ENCODE peak calls at places on chromosome 19, in eight cellular contexts. K is ovary, L is IMR-90, N is erythroblast, C is H54, M is lower leg skin, G is stomach, B is tibial nerve. V is an unnamed sample.

GRCh38 chr19:9917322-9917721 is 19.0 kb downstream of the OLFM2 start:
- DNase-seq in K (no peak), L (peak; percentile 60), N (peak; percentile 32), C (peak; percentile 93), M (no peak), G (peak; percentile 26), B (no peak), V (no peak)

GRCh38 chr19:47280183-47280797 is 5.6 kb downstream of the INAFM1 start:
- DNase-seq in K (no peak), L (no peak), N (peak; percentile 56), C (no peak), M (no peak), G (peak; percentile 45), B (no peak), V (no peak)

GRCh38 chr19:42480335-42481095 is 37.8 kb upstream of the CXCL17 start:
- DNase-seq in K (no peak), L (peak; percentile 47), N (no peak), C (peak; percentile 47), M (no peak), G (peak; percentile 44), B (no peak), V (no peak)

GRCh38 chr19:3042545-3043267 is 13.6 kb upstream of the TLE2 start:
- DNase-seq in K (no peak), L (no peak), N (no peak), C (no peak), M (no peak), G (no peak), B (no peak), V (no peak)

GRCh38 chr19:7953060-7953459 is 9.6 kb upstream of the TIMM44 start:
- DNase-seq in K (no peak), L (peak; percentile 21), N (no peak), C (no peak), M (no peak), G (no peak), B (no peak), V (no peak)

GRCh38 chr19:13556552-13556951 is 50.3 kb upstream of the CACNA1A start:
- DNase-seq in K (no peak), L (no peak), N (no peak), C (no peak), M (no peak), G (no peak), B (no peak), V (no peak)

GRCh38 chr19:33419763-33420080 is 46.2 kb downstream of the CEBPG start:
- DNase-seq in K (no peak), L (no peak), N (no peak), C (no peak), M (no peak), G (no peak), B (no peak), V (no peak)

GRCh38 chr19:6743714-6744380 is 4.4 kb downstream of the TRIP10 start:
- DNase-seq in K (no peak), L (peak; percentile 37), N (no peak), C (no peak), M (no peak), G (no peak), B (no peak), V (no peak)

GRCh38 chr19:58033741-58034475 is at the start of gene ZSCAN1:
- DNase-seq in K (peak; percentile 84), L (peak; percentile 41), N (peak; percentile 39), C (no peak), M (peak; percentile 46), G (peak; percentile 40), B (peak; percentile 19), V (no peak)

GRCh38 chr19:49301165-49301865 is 23.7 kb downstream of the SLC6A16 start:
- DNase-seq in K (peak; percentile 55), L (peak; percentile 43), N (peak; percentile 72), C (peak; percentile 70), M (peak; percentile 68), G (peak; percentile 79), B (peak; percentile 40), V (peak; percentile 73)

GRCh38 chr19:49502866-49503581 is 6.8 kb downstream of the RPS11 start:
- DNase-seq in K (peak; percentile 72), L (peak; percentile 81), N (no peak), C (no peak), M (peak; percentile 39), G (peak; percentile 51), B (peak; percentile 32), V (no peak)

GRCh38 chr19:33195711-33196347 is 1.7 kb downstream of the LRP3 start:
- DNase-seq in K (no peak), L (no peak), N (no peak), C (no peak), M (no peak), G (no peak), B (no peak), V (peak; percentile 5)

GRCh38 chr19:42124386-42124901 is 7.8 kb downstream of the POU2F2 start:
- DNase-seq in K (no peak), L (no peak), N (no peak), C (no peak), M (no peak), G (no peak), B (no peak), V (no peak)

DNA sequence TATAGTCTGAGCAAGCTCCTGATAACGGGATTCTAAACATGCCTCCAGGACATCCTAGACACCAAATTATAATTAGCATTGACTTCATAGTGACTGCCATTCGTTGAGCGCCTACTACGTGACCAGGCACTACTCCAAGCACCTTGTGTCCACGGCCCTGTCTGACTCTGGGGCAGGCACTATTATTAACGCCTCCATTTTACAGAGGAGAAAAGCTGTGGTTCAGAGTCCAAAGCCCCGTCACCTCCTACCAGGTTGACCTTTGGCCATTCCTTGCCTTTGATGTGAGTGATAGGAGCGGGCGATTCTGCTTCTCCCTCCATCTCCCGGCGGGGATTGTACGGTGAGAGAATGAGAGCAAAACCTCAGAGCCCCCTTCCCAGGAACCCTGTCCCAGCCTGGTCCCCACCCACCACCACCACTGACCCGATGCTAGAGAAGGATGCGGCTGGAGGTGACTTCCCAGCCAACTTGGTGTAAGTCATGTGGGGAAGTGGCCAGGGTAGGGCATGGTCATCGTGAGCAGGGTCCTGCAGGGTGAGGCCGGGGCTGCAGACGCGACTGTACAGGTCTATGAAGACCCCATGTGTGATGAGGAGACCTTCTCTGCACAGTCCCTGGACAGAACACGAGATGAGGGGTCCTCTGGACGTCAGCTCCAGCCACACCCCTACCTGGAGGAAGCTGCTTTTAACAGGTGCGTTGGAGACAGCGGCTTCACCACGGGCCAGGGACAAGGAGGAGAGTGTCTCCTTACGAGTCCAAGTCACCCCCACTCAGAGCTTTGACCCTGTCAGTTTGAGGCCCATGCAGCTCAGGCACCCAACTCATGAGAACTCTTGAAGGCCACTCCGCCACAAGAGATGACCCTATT is at the start of gene IGSF23:
- DNase-seq in K (no peak), L (no peak), N (no peak), C (no peak), M (no peak), G (no peak), B (no peak), V (no peak)
- TF ChIP-seq POLR2A in K (no peak), L (no peak), N (no peak), C (no peak), M (no peak), G (no peak), B (no peak), V (no peak)

DNA sequence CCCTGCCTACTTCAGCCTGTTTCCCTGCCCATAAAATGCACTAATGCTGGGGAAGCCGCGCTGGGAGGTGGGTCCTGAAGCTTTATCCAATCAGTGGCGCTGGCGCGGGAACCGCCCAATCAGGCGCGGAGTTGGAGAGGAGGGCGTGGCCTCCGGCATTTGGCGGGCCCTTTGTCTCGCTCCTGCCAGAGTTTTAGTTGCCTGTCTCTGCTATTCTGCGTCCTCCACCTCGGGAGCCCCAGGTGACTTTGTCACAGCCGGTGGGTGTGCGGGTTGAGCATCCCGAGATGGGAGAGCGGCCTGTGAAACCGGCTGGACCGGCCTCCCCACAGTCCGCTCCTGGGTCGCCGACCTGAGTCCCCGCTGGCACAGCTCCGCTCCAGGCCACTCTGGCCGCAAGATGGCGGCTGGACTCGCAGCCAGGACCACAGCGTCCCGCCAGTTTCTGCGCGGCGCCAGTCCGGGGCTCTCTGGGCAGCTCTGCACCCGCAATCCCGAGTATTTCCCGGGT is 30.7 kb upstream of the ZNF429 start:
- DNase-seq in K (peak; percentile 93), L (peak; percentile 31), N (peak; percentile 12), C (no peak), M (no peak), G (peak; percentile 75), B (peak; percentile 37), V (no peak)
- TF ChIP-seq POLR2A in K (no peak), L (no peak), N (peak; percentile 43), C (no peak), M (no peak), G (no peak), B (no peak), V (no peak)

DNA sequence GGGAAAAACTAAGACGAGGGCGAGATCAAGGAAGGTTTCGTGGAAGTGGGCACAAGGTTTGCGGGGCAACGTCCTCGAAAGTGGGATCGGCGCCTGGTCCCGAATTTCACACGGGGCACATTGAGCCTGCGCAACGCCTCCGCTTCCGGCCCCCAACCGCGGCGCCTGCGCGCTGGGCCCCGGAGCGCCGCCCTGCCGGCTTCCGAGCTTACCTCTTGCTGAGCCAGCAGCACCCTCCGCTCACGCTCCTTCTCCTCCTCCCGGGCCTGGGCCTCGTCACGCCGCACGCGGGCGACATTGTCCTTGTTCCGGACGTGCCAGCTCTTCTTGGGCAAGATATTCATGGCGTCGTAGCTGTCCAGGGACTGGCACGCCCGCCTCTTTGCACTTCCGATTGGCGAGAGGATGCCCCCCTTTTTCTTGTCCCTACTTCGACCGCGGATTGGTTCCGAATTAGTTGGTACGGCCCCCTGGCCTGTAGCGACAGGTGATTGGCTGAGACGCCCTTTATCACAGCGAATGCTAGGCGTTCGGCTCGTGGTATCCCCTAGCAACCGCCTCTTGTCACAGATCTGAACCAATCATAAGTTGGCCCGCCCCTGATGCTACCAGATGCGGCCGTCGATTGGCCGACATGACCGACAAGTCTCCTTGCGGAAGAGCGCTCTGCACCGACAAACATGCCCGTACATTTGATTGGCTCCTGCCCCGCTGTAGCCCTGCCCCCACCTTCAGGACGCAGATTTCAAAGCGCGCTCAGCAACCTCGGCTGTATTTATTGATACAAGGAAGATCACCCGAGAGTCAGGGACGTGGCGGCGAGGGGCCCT is at the start of gene LENG1:
- DNase-seq in K (peak; percentile 99), L (peak; percentile 100), N (peak; percentile 100), C (peak; percentile 100), M (peak; percentile 100), G (peak; percentile 100), B (peak; percentile 100), V (peak; percentile 97)
- TF ChIP-seq POLR2A in K (peak; percentile 83), L (peak; percentile 96), N (peak; percentile 79), C (peak; percentile 83), M (peak; percentile 15), G (no peak), B (peak; percentile 70), V (peak; percentile 86)

GRCh38 chr19:4059931-4060620 is 6.6 kb downstream of the ZBTB7A start:
- DNase-seq in K (peak; percentile 78), L (no peak), N (no peak), C (no peak), M (peak; percentile 59), G (peak; percentile 73), B (peak; percentile 58), V (peak; percentile 79)

GRCh38 chr19:4060621-4061177 is 6.0 kb downstream of the ZBTB7A start:
- DNase-seq in K (no peak), L (no peak), N (no peak), C (no peak), M (no peak), G (no peak), B (no peak), V (no peak)

GRCh38 chr19:4061683-4062575 is 4.8 kb downstream of the ZBTB7A start:
- DNase-seq in K (no peak), L (no peak), N (no peak), C (no peak), M (no peak), G (peak; percentile 86), B (no peak), V (no peak)

GRCh38 chr19:4062576-4063368 is 3.9 kb downstream of the ZBTB7A start:
- DNase-seq in K (no peak), L (no peak), N (no peak), C (no peak), M (no peak), G (no peak), B (no peak), V (no peak)

GRCh38 chr19:4061178-4061682 is 5.5 kb downstream of the ZBTB7A start:
- DNase-seq in K (peak; percentile 78), L (no peak), N (no peak), C (peak; percentile 77), M (peak; percentile 83), G (peak; percentile 93), B (peak; percentile 83), V (no peak)
- TF ChIP-seq POLR2A in K (no peak), L (no peak), N (no peak), C (no peak), M (no peak), G (no peak), B (no peak), V (no peak)

V was measured in GM12892.